ENCODE peak calls at places on chromosomes 11 and 22, in five cellular contexts. One of them, this sample, is unnamed.

GRCh38 chr22:43118953-43119458 is 8.5 kb downstream of the BIK start:
- DNase-seq in transverse colon: peak
- DNase-seq in HL-60: no peak
- DNase-seq in HCT116: no peak
- DNase-seq in SK-N-MC: no peak
- DNase-seq in this sample: no peak

GRCh38 chr11:20248345-20248744 is 88.1 kb upstream of the DBX1 start:
- DNase-seq in HL-60: no peak
- DNase-seq in SK-N-MC: no peak
- DNase-seq in HCT116: no peak
- DNase-seq in transverse colon: no peak
- DNase-seq in this sample: no peak

GRCh38 chr11:95867105-95867504 is 56.8 kb downstream of the MTMR2 start:
- DNase-seq in HCT116: no peak
- DNase-seq in SK-N-MC: no peak
- DNase-seq in transverse colon: no peak
- DNase-seq in HL-60: no peak
- DNase-seq in this sample: no peak

GRCh38 chr22:49240472-49240871 is 587.2 kb downstream of the BRD1 start:
- DNase-seq in HL-60: no peak
- DNase-seq in SK-N-MC: no peak
- DNase-seq in transverse colon: no peak
- DNase-seq in HCT116: no peak
- DNase-seq in this sample: peak

GRCh38 chr22:28043269-28043668 is 124.2 kb upstream of the PITPNB start:
- DNase-seq in transverse colon: no peak
- DNase-seq in HL-60: no peak
- DNase-seq in HCT116: no peak
- DNase-seq in SK-N-MC: no peak
- DNase-seq in this sample: no peak

GRCh38 chr22:28344893-28345292 is 334.7 kb downstream of the TTC28 start:
- DNase-seq in HL-60: no peak
- DNase-seq in SK-N-MC: no peak
- DNase-seq in HCT116: no peak
- DNase-seq in transverse colon: no peak
- DNase-seq in this sample: no peak

GRCh38 chr22:43277091-43277490 is 66.1 kb downstream of the SCUBE1 start:
- DNase-seq in transverse colon: no peak
- DNase-seq in SK-N-MC: no peak
- DNase-seq in HCT116: no peak
- DNase-seq in HL-60: no peak
- DNase-seq in this sample: no peak

GRCh38 chr11:134932761-134933160 is 520.7 kb upstream of the B3GAT1 start:
- DNase-seq in SK-N-MC: no peak
- DNase-seq in transverse colon: no peak
- DNase-seq in HL-60: no peak
- DNase-seq in HCT116: no peak
- DNase-seq in this sample: no peak

GRCh38 chr11:61957028-61957770 is 7.0 kb downstream of the BEST1 start:
- DNase-seq in SK-N-MC: no peak
- DNase-seq in HCT116: no peak
- DNase-seq in transverse colon: no peak
- DNase-seq in HL-60: no peak
- DNase-seq in this sample: no peak

GRCh38 chr11:126475627-126475991 is 120.1 kb downstream of the ST3GAL4 start:
- DNase-seq in HCT116: no peak
- DNase-seq in SK-N-MC: no peak
- DNase-seq in transverse colon: no peak
- DNase-seq in HL-60: no peak
- DNase-seq in this sample: no peak

GRCh38 chr11:86511086-86511551 is 136.4 kb downstream of the CCDC81 start:
- DNase-seq in HL-60: peak
- DNase-seq in SK-N-MC: no peak
- DNase-seq in HCT116: no peak
- DNase-seq in transverse colon: no peak
- DNase-seq in this sample: no peak

GRCh38 chr11:33691051-33691864 is 9.4 kb downstream of the C11orf91 start:
- DNase-seq in transverse colon: peak
- DNase-seq in SK-N-MC: no peak
- DNase-seq in HCT116: peak
- DNase-seq in HL-60: no peak
- DNase-seq in this sample: no peak

GRCh38 chr22:44225091-44225689 is 44.5 kb downstream of the PARVG start:
- DNase-seq in transverse colon: no peak
- DNase-seq in SK-N-MC: no peak
- DNase-seq in HL-60: no peak
- DNase-seq in HCT116: no peak
- DNase-seq in this sample: no peak

GRCh38 chr11:63915961-63916836 is 765 bp downstream of the RCOR2 start:
- DNase-seq in transverse colon: peak
- DNase-seq in HCT116: no peak
- DNase-seq in HL-60: no peak
- DNase-seq in SK-N-MC: no peak
- DNase-seq in this sample: no peak
- H3K4me3 ChIP-seq in transverse colon: peak
- H3K4me3 ChIP-seq in HCT116: peak
- H3K4me3 ChIP-seq in HL-60: peak
- H3K4me3 ChIP-seq in SK-N-MC: peak
- H3K4me3 ChIP-seq in this sample: peak

DNA sequence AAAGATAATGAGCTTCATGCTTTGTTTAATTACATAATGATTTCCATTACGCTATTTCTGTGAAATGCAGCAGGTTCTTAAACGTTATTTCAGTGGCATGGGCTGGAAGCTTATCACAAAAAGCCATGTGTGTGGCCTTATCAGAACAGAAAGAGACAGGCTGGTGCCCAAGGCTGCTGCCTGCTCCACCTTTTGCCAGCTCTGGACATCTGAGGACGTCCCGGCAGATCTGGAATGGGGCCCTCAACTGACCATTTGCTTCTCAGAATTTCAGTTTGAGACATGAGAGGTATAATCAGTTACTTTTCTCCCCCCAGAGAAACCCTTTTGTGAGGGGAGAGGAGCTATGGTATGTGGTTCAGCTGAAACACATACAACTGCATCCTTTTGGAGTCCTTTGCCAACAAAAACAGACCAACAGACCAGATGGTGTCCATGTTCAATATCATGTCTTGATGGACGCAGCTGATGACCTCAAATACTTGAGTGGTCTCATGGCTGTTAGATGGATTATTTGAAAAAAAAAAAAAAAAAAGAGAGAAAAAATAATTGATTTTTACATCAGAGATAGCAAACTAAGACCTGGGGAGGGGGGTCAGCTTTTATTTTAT is 8.6 kb downstream of the CDPF1 start:
- DNase-seq in HCT116: no peak
- DNase-seq in transverse colon: no peak
- DNase-seq in HL-60: no peak
- DNase-seq in SK-N-MC: no peak
- DNase-seq in this sample: no peak
- TF ChIP-seq POLR2AphosphoS5 in HCT116: no peak
- TF ChIP-seq POLR2AphosphoS5 in transverse colon: no peak
- TF ChIP-seq POLR2AphosphoS5 in HL-60: no peak
- TF ChIP-seq POLR2AphosphoS5 in SK-N-MC: no peak
- TF ChIP-seq POLR2AphosphoS5 in this sample: no peak

GRCh38 chr11:128550261-128550821 is 37.0 kb downstream of the ETS1 start:
- DNase-seq in transverse colon: no peak
- DNase-seq in HCT116: no peak
- DNase-seq in HL-60: no peak
- DNase-seq in SK-N-MC: no peak
- DNase-seq in this sample: no peak
- H3K4me3 ChIP-seq in transverse colon: no peak
- H3K4me3 ChIP-seq in HCT116: no peak
- H3K4me3 ChIP-seq in HL-60: no peak
- H3K4me3 ChIP-seq in SK-N-MC: no peak
- H3K4me3 ChIP-seq in this sample: no peak

GRCh38 chr11:118340437-118340836 is 2.1 kb downstream of the CD3D start:
- DNase-seq in HCT116: no peak
- DNase-seq in SK-N-MC: no peak
- DNase-seq in transverse colon: no peak
- DNase-seq in HL-60: no peak
- DNase-seq in this sample: no peak

GRCh38 chr11:118339281-118340045 is 3.0 kb downstream of the CD3D start:
- DNase-seq in transverse colon: no peak
- DNase-seq in HCT116: no peak
- DNase-seq in HL-60: no peak
- DNase-seq in SK-N-MC: no peak
- DNase-seq in this sample: no peak

GRCh38 chr11:118334746-118335145 is 7.8 kb downstream of the CD3D start:
- DNase-seq in transverse colon: no peak
- DNase-seq in SK-N-MC: no peak
- DNase-seq in HL-60: no peak
- DNase-seq in HCT116: no peak
- DNase-seq in this sample: no peak

GRCh38 chr11:118341749-118342489 is 586 bp downstream of the CD3D start:
- DNase-seq in HCT116: no peak
- DNase-seq in SK-N-MC: no peak
- DNase-seq in HL-60: no peak
- DNase-seq in transverse colon: no peak
- DNase-seq in this sample: no peak

GRCh38 chr11:118338637-118339061 is 3.9 kb downstream of the CD3D start:
- DNase-seq in HL-60: peak
- DNase-seq in transverse colon: peak
- DNase-seq in SK-N-MC: no peak
- DNase-seq in HCT116: no peak
- DNase-seq in this sample: no peak
- TF ChIP-seq POLR2AphosphoS5 in HL-60: no peak
- TF ChIP-seq POLR2AphosphoS5 in transverse colon: no peak
- TF ChIP-seq POLR2AphosphoS5 in SK-N-MC: no peak
- TF ChIP-seq POLR2AphosphoS5 in HCT116: no peak
- TF ChIP-seq POLR2AphosphoS5 in this sample: no peak

GRCh38 chr11:75668508-75669297 is at the start of gene MAP6:
- DNase-seq in transverse colon: peak
- DNase-seq in HCT116: no peak
- DNase-seq in HL-60: no peak
- DNase-seq in SK-N-MC: no peak
- DNase-seq in this sample: no peak
- H3K4me3 ChIP-seq in transverse colon: peak
- H3K4me3 ChIP-seq in HCT116: no peak
- H3K4me3 ChIP-seq in HL-60: peak
- H3K4me3 ChIP-seq in SK-N-MC: no peak
- H3K4me3 ChIP-seq in this sample: peak

GRCh38 chr11:37076866-37077265 is 478.8 kb upstream of the RAG2 start:
- DNase-seq in SK-N-MC: no peak
- DNase-seq in HCT116: no peak
- DNase-seq in HL-60: no peak
- DNase-seq in transverse colon: no peak
- DNase-seq in this sample: no peak
- TF ChIP-seq POLR2AphosphoS5 in SK-N-MC: no peak
- TF ChIP-seq POLR2AphosphoS5 in HCT116: no peak
- TF ChIP-seq POLR2AphosphoS5 in HL-60: no peak
- TF ChIP-seq POLR2AphosphoS5 in transverse colon: no peak
- TF ChIP-seq POLR2AphosphoS5 in this sample: no peak

DNA sequence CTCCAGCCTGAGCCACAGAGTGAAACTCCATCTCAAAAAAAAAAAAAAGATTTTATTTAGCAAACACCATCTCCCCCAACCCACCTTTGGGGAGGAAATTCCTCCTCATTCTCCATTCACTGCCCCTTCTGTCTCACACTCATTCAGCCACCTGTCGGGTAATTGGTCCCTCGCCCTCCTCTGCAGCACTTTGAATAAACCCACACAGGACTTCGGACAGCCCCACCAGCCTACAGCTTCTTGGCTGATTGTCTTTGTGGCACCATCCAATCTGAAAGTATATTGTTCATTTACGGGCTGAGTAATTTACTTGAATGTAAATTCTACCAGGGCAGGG is 7.5 kb upstream of the GGA1 start:
- DNase-seq in HCT116: no peak
- DNase-seq in SK-N-MC: no peak
- DNase-seq in HL-60: no peak
- DNase-seq in transverse colon: no peak
- DNase-seq in this sample: no peak
- H3K4me3 ChIP-seq in HCT116: no peak
- H3K4me3 ChIP-seq in SK-N-MC: no peak
- H3K4me3 ChIP-seq in HL-60: no peak
- H3K4me3 ChIP-seq in transverse colon: no peak
- H3K4me3 ChIP-seq in this sample: no peak

DNA sequence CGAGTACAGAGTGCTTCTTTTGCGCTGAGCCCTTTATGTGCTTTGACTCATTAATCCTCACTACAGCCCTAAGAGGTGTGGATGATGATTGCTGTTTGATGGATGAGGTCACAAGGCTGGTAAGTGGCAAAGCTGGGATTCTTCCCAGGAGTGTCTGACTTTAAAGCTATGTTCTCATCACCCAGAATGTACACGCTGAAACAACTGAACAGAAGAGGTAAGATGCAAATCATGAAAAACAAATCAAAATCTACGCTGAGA is 37.7 kb upstream of the CREB3L1 start:
- DNase-seq in HL-60: no peak
- DNase-seq in SK-N-MC: no peak
- DNase-seq in HCT116: no peak
- DNase-seq in transverse colon: no peak
- DNase-seq in this sample: no peak
- TF ChIP-seq POLR2AphosphoS5 in HL-60: no peak
- TF ChIP-seq POLR2AphosphoS5 in SK-N-MC: no peak
- TF ChIP-seq POLR2AphosphoS5 in HCT116: no peak
- TF ChIP-seq POLR2AphosphoS5 in transverse colon: no peak
- TF ChIP-seq POLR2AphosphoS5 in this sample: no peak

This sample was measured in prostate gland.